ENCODE peak calls at places on chromosome 5, in five cellular contexts. E is fibroblast of the aortic adventitia, C is adrenal gland, P is Panc1, D is GM20000. N is an unnamed sample.

GRCh38 chr5:144581044-144581443 is 410.4 kb downstream of the KCTD16 start:
- DNase-seq in E (no peak), C (no peak), P (no peak), D (no peak), N (no peak)

GRCh38 chr5:179203248-179203647 is 142.0 kb downstream of the ADAMTS2 start:
- DNase-seq in E (no peak), C (no peak), P (no peak), D (no peak), N (peak)

GRCh38 chr5:172771439-172772111 is 580 bp upstream of the DUSP1 start:
- DNase-seq in E (peak), C (no peak), P (no peak), D (peak), N (no peak)

GRCh38 chr5:90888511-90889324 is 330.1 kb downstream of the ADGRV1 start:
- DNase-seq in E (peak), C (no peak), P (no peak), D (no peak), N (no peak)

GRCh38 chr5:91957671-91958070 is 574.6 kb upstream of the ARRDC3 start:
- DNase-seq in E (peak), C (no peak), P (no peak), D (no peak), N (no peak)

GRCh38 chr5:55750063-55750462 is 12.2 kb downstream of the DDX4 start:
- DNase-seq in E (no peak), C (no peak), P (no peak), D (no peak), N (no peak)

GRCh38 chr5:99032234-99033013 is 103.6 kb upstream of the CHD1 start:
- DNase-seq in E (peak), C (peak), P (peak), D (peak), N (no peak)

GRCh38 chr5:96595300-96596090 is 66.7 kb upstream of the CAST start:
- DNase-seq in E (peak), C (no peak), P (no peak), D (peak), N (no peak)

GRCh38 chr5:32201140-32201539 is 27.0 kb upstream of the GOLPH3 start:
- DNase-seq in E (peak), C (no peak), P (no peak), D (no peak), N (no peak)

GRCh38 chr5:154084255-154084654 is 45.5 kb downstream of the MFAP3 start:
- DNase-seq in E (no peak), C (no peak), P (no peak), D (no peak), N (no peak)

GRCh38 chr5:44943637-44944036 is 134.9 kb downstream of the MRPS30 start:
- DNase-seq in E (no peak), C (no peak), P (no peak), D (no peak), N (no peak)

GRCh38 chr5:135880278-135880677 is 15.4 kb downstream of the IL9 start:
- DNase-seq in E (no peak), C (no peak), P (no peak), D (no peak), N (no peak)
- TF ChIP-seq CTCF in E (peak), C (no peak), P (peak), D (no peak), N (peak)

GRCh38 chr5:65663804-65664521 is 39.1 kb downstream of the SHLD3 start:
- DNase-seq in E (peak), C (no peak), P (peak), D (no peak), N (no peak)
- TF ChIP-seq CTCF in E (peak), C (peak), P (peak), D (no peak), N (peak)

GRCh38 chr5:150562832-150563231 is 54.9 kb downstream of the NDST1 start:
- DNase-seq in E (peak), C (no peak), P (peak), D (no peak), N (no peak)
- TF ChIP-seq CTCF in E (peak), C (peak), P (peak), D (peak), N (peak)

GRCh38 chr5:36244076-36244475 is 2.4 kb upstream of the NADK2 start:
- DNase-seq in E (no peak), C (no peak), P (no peak), D (no peak), N (no peak)

GRCh38 chr5:36243653-36244052 is 1.9 kb upstream of the NADK2 start:
- DNase-seq in E (no peak), C (no peak), P (no peak), D (no peak), N (no peak)

GRCh38 chr5:36241636-36242533 is at the start of gene NADK2:
- DNase-seq in E (peak), C (peak), P (peak), D (peak), N (peak)

GRCh38 chr5:36242534-36243144 is 914 bp upstream of the NADK2 start:
- DNase-seq in E (no peak), C (peak), P (no peak), D (no peak), N (no peak)

GRCh38 chr5:36246011-36246410 is 4.3 kb upstream of the NADK2 start:
- DNase-seq in E (no peak), C (no peak), P (no peak), D (no peak), N (no peak)
- TF ChIP-seq CTCF in E (no peak), C (no peak), P (no peak), D (no peak), N (no peak)

DNA sequence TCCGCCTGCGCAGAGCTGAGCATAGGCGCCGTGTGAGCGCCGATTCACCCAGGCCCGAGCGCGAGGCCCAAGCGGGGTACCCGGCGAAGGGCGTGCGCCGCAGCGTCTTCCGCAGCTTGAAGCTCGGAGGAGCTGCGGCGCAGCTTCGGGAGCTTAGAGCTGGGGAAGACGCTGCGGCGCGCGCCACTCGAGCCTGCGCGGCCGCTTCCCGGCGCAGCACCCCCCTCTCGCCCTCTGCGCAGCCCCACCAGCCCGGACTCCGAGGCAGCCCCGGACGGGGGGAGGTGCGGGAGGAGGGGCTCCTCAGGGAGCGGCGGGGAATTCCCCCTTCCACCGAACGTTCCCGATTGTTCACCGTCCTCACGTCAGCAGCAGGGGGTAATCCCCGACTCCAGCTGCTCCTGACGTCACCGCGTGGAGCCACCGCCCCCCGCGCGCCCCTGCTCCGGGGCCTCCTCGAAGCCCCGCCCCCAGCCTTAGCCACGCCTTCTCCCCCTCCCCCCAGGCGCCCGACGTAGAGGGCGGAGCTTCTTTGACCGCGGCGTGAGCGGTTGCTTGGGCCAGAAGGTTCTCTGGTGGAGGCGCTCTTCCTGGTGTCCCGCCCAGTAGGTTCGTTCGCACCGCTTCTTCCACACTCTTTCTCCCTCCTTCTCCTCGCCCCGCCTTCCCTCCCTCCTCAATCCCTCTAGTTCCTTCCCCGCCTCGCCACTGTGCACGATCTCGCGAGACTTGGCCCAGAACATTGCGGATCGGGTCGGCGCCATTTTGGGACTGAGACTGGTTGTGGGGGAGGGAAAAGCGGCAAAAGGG is at the start of gene GPBP1:
- DNase-seq in E (peak), C (peak), P (peak), D (peak), N (peak)
- TF ChIP-seq CTCF in E (no peak), C (no peak), P (no peak), D (no peak), N (no peak)

DNA sequence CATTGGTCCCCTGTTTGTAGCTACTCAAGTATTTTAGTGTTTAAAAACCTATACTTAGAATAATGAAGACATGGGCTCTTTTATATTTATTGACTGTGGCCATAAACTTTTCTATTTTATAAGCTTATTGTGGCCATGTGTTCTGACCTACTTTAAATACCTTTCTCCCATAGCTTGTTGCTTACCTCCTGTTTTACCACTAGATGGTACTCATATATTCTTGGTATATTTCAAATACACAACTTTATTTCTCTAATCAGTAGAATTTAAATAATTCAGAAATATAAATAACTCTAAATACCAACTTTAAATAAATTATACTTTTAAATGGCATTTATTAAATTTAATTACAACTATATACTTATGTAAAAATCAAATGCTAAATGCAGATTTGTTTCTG is 498.0 kb downstream of the PRDM9 start:
- DNase-seq in E (no peak), C (no peak), P (no peak), D (no peak), N (no peak)
- TF ChIP-seq CTCF in E (no peak), C (no peak), P (no peak), D (no peak), N (peak)